ENCODE peak calls at places on chromosomes 2 and 18, in ten cellular contexts. N, U, Z, M, T, H, K, I, P and R are unnamed samples. For H3K36me3 and H3K4me1, the result is how much of the 10 kb centered on the place peaks cover.

GRCh38 chr18:25557006-25557405 is 205.0 kb upstream of the ZNF521 start:
- DNase-seq in Z (no peak), M (no peak), N (no peak), K (no peak), U (no peak), H (no peak), P (no peak), T (no peak), I (no peak), R (no peak)

GRCh38 chr2:165425556-165425955 is 43.9 kb upstream of the CSRNP3 start:
- DNase-seq in K (no peak), T (no peak), P (no peak), I (no peak), U (no peak), Z (no peak), M (no peak), N (no peak), H (no peak), R (no peak)

GRCh38 chr2:216474925-216475670 is 23.5 kb upstream of the RPL37A start:
- DNase-seq in K (no peak), M (no peak), I (no peak), P (no peak), Z (no peak), U (no peak), N (no peak), H (no peak), T (no peak), R (no peak)

GRCh38 chr18:74084184-74084583 is 63.5 kb downstream of the FBXO15 start:
- DNase-seq in Z (no peak), T (peak), P (no peak), U (no peak), M (no peak), I (no peak), N (no peak), H (no peak), K (no peak), R (no peak)

GRCh38 chr2:141611981-141612380 is 518.8 kb downstream of the LRP1B start:
- DNase-seq in P (peak), K (no peak), U (no peak), I (no peak), N (no peak), M (no peak), Z (no peak), H (no peak), T (no peak), R (no peak)

GRCh38 chr2:119862127-119862889 is 102.6 kb downstream of the PTPN4 start:
- DNase-seq in P (no peak), H (peak), Z (no peak), N (no peak), K (no peak), U (no peak), I (no peak), T (no peak), M (no peak), R (no peak)

GRCh38 chr2:136693966-136694365 is 71.4 kb upstream of the THSD7B start:
- DNase-seq in T (peak), P (no peak), N (no peak), H (peak), Z (no peak), K (no peak), U (no peak), I (no peak), M (no peak), R (no peak)

GRCh38 chr2:241577413-241578122 is 19.0 kb downstream of the BOK start:
- DNase-seq in U (no peak), K (peak), N (no peak), H (no peak), Z (no peak), M (no peak), T (peak), I (no peak), P (peak), R (no peak)

GRCh38 chr2:206004004-206004693 is 81.8 kb downstream of the INO80D start:
- DNase-seq in I (no peak), Z (no peak), U (no peak), H (peak), P (no peak), M (peak), T (peak), N (no peak), K (no peak), R (no peak)

GRCh38 chr2:224847961-224848850 is 132.0 kb upstream of the CCDC195 start:
- DNase-seq in N (peak), T (no peak), I (no peak), M (no peak), K (no peak), U (peak), P (peak), Z (peak), H (no peak), R (no peak)

GRCh38 chr2:216081487-216082387 is at the start of the genes PECR and TMEM169:
- DNase-seq in N (peak), P (peak), U (peak), I (peak), K (peak), T (peak), Z (no peak), M (peak), H (peak), R (peak)

GRCh38 chr2:143429932-143430331 is 300.7 kb downstream of the ARHGAP15 start:
- DNase-seq in M (no peak), U (no peak), I (no peak), Z (no peak), T (no peak), H (no peak), N (no peak), K (no peak), P (peak), R (no peak)

GRCh38 chr2:102033028-102033749 is 41.4 kb downstream of the IL1R2 start:
- DNase-seq in T (no peak), K (peak), I (no peak), N (no peak), M (peak), P (peak), Z (no peak), H (no peak), U (peak), R (peak)

GRCh38 chr18:62754026-62754425 is 38.7 kb downstream of the PHLPP1 start:
- DNase-seq in M (no peak), N (no peak), I (no peak), H (no peak), U (no peak), T (no peak), P (no peak), K (no peak), Z (no peak), R (no peak)

GRCh38 chr18:62755454-62755853 is 40.1 kb downstream of the PHLPP1 start:
- DNase-seq in K (no peak), M (no peak), U (no peak), P (no peak), I (no peak), H (no peak), N (no peak), Z (no peak), T (no peak), R (no peak)

GRCh38 chr18:62758591-62758990 is 43.2 kb downstream of the PHLPP1 start:
- DNase-seq in H (peak), M (no peak), P (no peak), N (no peak), T (no peak), I (no peak), Z (no peak), K (no peak), U (no peak), R (no peak)

GRCh38 chr18:62757399-62758010 is 42.2 kb downstream of the PHLPP1 start:
- DNase-seq in M (peak), I (no peak), Z (no peak), T (peak), H (no peak), K (no peak), N (no peak), U (no peak), P (no peak), R (peak)

DNA sequence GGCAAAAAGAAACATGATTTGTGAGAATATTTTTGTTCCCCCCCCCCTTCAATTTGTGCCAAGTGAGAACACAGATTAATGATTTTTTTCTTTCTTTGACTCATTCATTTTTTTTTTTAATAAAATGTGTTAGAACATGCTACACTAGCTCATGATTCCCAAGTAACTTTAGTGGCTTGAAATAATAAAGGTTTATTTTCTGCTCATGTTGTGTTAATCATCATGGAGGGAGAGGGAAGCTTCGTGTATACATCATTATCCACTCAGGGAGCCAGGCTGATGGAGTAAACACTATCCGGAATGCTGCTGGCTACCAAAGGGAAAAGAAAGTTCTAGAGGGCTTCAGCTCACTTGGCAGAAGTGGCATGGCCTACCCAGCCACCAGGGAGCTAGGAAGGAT is 40.6 kb downstream of the PHLPP1 start:
- DNase-seq in N (no peak), I (no peak), H (no peak), K (no peak), Z (no peak), P (no peak), T (no peak), M (no peak), U (no peak), R (no peak)
- H3K36me3 ChIP-seq in N (under half), I (under half), H (under half), K (under half), Z (under half), P (under half), T (under half), M (under half), U (under half), R (under half)

GRCh38 chr2:180992994-180993393 is 12.6 kb downstream of the UBE2E3 start:
- DNase-seq in M (no peak), T (no peak), P (no peak), H (no peak), K (no peak), N (no peak), I (no peak), U (no peak), Z (no peak), R (no peak)

GRCh38 chr2:180991820-180992219 is 11.4 kb downstream of the UBE2E3 start:
- DNase-seq in M (no peak), P (no peak), U (no peak), H (no peak), T (no peak), N (no peak), Z (no peak), K (no peak), I (no peak), R (no peak)

GRCh38 chr2:180990337-180990736 is 9.9 kb downstream of the UBE2E3 start:
- DNase-seq in I (no peak), T (no peak), Z (peak), M (no peak), P (no peak), N (no peak), U (no peak), K (no peak), H (no peak), R (no peak)

GRCh38 chr2:180990794-180991193 is 10.4 kb downstream of the UBE2E3 start:
- DNase-seq in Z (no peak), T (no peak), K (no peak), P (no peak), N (no peak), H (no peak), M (no peak), U (no peak), I (no peak), R (no peak)

GRCh38 chr2:180991361-180991760 is 11.0 kb downstream of the UBE2E3 start:
- DNase-seq in T (no peak), Z (no peak), I (no peak), H (peak), N (no peak), U (no peak), M (no peak), P (no peak), K (no peak), R (no peak)
- TF ChIP-seq CTCF in T (peak), Z (no peak), I (no peak), H (peak), N (no peak), U (no peak), M (no peak), P (no peak), K (no peak), R (no peak)

GRCh38 chr2:196277002-196277401 is 105.6 kb upstream of the STK17B start:
- DNase-seq in T (no peak), K (no peak), I (no peak), M (no peak), N (no peak), Z (no peak), H (peak), U (no peak), P (peak), R (no peak)

GRCh38 chr2:196275646-196276352 is 104.4 kb upstream of the STK17B start:
- DNase-seq in U (no peak), M (peak), N (no peak), P (peak), I (no peak), Z (no peak), K (no peak), T (no peak), H (no peak), R (no peak)

GRCh38 chr2:196278491-196278911 is 107.1 kb upstream of the STK17B start:
- DNase-seq in U (no peak), K (no peak), T (no peak), N (no peak), Z (no peak), H (no peak), M (no peak), I (no peak), P (peak), R (no peak)

GRCh38 chr2:196274387-196274809 is 103.0 kb upstream of the STK17B start:
- DNase-seq in M (peak), I (no peak), K (no peak), N (no peak), U (peak), H (no peak), T (no peak), Z (no peak), P (peak), R (no peak)

DNA sequence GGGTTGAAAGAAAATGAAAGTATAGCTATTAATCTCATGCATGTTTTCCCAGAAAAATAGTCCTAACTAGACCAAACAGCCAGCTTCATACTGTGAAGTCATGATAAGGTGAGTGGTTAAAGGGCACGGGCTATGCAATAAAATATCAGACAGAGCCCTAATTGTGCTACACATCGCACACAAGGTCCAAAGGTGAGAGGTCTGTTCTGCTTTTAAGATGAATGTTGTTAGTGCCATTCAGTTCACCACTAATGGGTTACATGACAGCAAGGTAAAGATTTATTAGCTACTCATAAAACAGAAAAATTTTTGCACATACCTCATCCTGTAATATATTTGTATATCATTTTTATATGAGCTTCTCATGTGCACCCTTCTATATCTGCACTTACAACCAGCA is 105.0 kb upstream of the STK17B start:
- DNase-seq in H (no peak), T (no peak), N (no peak), U (no peak), P (no peak), M (peak), K (no peak), I (no peak), Z (no peak), R (no peak)
- H3K4me1 ChIP-seq in H (under half), T (under half), N (under half), U (under half), P (under half), M (under half), K (under half), I (under half), Z (under half), R (under half)

GRCh38 chr2:189045836-189046235 is 71.7 kb downstream of the COL3A1 start:
- DNase-seq in P (no peak), T (peak), I (no peak), N (no peak), M (no peak), Z (no peak), U (no peak), H (no peak), K (no peak), R (no peak)
- H3K36me3 ChIP-seq in P (under half), T (half or more), I (under half), N (under half), M (under half), Z (under half), U (half or more), H (under half), K (under half), R (under half)

DNA sequence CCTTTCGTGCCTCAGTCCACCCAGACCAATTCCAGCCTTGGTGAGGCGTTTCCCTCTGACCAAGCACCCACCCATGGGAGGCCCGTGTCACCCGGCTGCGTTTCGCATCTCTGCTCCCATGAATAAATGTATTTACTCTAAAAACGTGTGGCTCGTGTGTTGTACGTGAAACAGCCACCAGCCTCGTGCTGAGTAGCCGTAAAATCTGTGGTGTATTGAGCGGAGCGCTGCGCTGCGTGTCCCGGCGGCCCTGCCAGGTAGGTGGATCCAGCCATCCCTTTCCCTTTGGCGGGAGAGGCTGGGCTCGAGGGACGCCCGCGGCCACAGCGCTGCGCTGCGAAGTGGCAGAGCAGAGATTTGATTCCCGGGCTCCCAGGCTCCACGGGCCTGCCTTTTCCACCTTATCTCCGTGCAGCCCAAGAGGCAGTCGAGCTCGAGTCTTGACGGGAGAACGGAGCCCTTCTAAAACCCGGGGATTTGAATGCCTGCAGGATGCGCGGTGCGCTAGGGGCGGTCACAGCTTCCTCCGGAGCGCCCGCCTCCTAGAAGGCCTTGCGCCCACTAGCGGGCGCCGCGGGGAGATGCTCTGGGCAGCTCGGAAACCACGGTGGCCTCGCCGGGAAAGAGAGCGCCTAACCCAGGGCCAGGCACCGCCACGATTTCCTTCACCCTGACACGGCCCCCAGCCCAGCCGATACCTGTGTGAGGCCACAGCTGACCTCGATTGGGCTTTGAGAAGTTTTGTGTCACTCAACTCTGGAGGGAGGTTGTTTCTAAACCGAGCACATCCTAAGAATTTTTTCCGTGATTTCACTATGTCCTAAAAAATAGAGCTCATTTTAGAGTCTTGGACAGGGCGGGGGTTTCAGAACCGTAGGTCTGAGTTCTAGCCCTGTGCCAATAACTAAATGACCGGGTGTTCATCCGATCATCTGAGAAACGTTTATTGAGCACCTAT is 3.9 kb upstream of the PSMD1 start:
- DNase-seq in K (peak), N (peak), U (peak), I (peak), Z (no peak), T (peak), H (peak), P (peak), M (peak), R (peak)
- TF ChIP-seq CTCF in K (peak), N (peak), U (peak), I (peak), Z (peak), T (peak), H (peak), P (peak), M (peak), R (peak)

DNA sequence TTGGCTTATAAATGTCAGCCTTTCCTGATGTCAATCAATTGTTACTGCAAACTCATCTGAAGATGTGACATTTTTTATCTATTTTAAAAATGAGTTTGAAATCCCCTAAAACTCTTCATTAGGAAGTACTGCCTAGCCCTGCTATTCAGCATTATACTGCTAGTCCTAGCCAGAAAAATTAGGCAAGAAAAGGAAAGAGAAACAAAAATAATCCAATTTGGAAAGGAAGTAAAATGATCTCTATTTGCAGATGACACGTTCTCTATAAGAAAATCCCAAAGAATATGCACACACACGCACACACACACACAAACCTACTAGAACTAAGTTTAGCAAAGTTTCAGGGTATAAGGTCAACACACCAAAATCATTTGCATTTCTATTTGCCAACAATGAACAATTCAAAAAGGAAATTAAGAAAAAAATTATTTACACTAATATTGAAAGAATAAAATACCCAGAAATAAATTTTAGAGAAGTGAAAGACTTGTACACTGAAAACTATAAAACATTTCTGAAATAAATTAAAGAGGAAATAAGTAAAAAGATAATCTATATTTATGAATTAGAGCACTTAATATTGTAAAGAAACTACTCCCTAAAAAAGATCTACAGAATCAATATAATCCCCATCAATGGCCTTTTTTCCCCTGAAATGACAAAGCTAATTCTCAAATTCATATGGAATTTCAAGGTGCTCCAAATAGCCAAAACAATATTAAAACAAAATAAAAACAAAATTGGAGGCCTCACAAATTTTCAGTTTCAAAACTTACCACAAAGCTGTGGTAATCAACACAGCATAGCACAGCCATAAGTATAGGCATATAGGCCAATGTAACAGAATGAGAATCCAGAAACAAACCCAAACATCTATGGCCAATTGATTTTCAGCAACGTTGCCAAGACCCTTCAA is 433.7 kb upstream of the TRIB2 start:
- DNase-seq in K (no peak), M (no peak), I (no peak), N (no peak), T (no peak), Z (no peak), U (no peak), H (no peak), P (no peak), R (no peak)
- H3K4me1 ChIP-seq in K (under half), M (under half), I (under half), N (under half), T (under half), Z (under half), U (under half), H (under half), P (under half), R (under half)

DNA sequence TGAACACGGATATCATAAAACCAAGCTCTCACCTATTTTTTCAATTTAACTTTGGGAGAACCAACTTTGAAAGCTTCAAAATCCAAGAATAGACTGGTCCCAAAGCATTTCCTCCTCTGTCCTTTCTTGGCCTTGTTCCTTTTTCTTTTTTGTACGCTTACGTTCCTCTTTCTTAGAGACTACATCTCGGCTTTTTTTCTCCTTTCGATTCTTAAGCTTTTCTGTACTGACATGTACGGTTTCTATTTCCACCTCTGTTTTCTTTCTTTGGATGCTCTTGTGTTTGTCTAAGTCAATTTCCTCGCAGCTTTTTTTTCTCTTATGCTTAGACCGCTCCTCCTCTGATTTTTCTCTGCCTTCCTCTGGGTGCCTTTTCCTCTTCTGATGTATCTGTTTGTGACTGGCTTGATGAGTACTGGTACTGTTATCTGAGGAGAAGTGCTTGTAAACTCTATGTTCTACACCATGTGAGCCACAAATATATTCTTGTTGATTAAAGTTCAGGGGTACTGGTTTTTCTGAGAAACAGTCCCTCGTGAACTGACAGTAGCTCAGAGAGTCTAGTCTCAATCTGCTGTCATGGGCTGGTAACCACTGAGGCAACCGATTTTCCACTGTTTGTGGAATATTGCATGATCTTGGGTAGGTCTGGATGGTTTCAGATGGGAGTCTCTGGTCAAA is 11.5 kb upstream of the RNU2-63P start:
- DNase-seq in U (no peak), I (no peak), Z (no peak), K (no peak), T (no peak), H (no peak), M (no peak), P (no peak), N (no peak), R (no peak)
- H3K36me3 ChIP-seq in U (half or more), I (under half), Z (under half), K (under half), T (under half), H (under half), M (under half), P (under half), N (under half), R (under half)